ENCODE peak calls at places on chromosome 13, in ten cellular contexts. H is testis, O is transverse colon, J is GM23338, S is PC-3, V is ovary, B is thyroid gland, Q is IMR-90, D is left ventricle myocardium inferior, R is upper lobe of right lung. C is an unnamed sample.
A peak's percentile ranks its signal among the peaks of the same experiment; 100 is the strongest.

GRCh38 chr13:35518337-35518736 is 41.8 kb upstream of the MAB21L1 start:
- DNase-seq in H (no peak), O (no peak), J (no peak), S (no peak), V (no peak), B (no peak), Q (no peak), D (no peak), R (no peak), C (no peak)

GRCh38 chr13:114151565-114152284 is 19.3 kb upstream of the RASA3 start:
- DNase-seq in H (no peak), O (peak; percentile 92), J (no peak), S (peak; percentile 84), V (no peak), B (no peak), Q (no peak), D (no peak), R (peak; percentile 87), C (peak; percentile 80)

GRCh38 chr13:48006396-48006795 is 5.3 kb upstream of the SUCLA2 start:
- DNase-seq in H (no peak), O (no peak), J (no peak), S (peak; percentile 64), V (no peak), B (no peak), Q (no peak), D (no peak), R (no peak), C (no peak)

GRCh38 chr13:97223711-97224461 is 1.8 kb downstream of the MBNL2 start:
- DNase-seq in H (peak; percentile 86), O (peak; percentile 55), J (peak; percentile 67), S (peak; percentile 72), V (peak; percentile 74), B (peak; percentile 57), Q (peak; percentile 96), D (peak; percentile 29), R (no peak), C (no peak)

GRCh38 chr13:91693466-91693865 is 295.0 kb downstream of the GPC5 start:
- DNase-seq in H (no peak), O (no peak), J (no peak), S (no peak), V (no peak), B (no peak), Q (no peak), D (no peak), R (no peak), C (no peak)

GRCh38 chr13:92461402-92461801 is 765.2 kb upstream of the GPC6 start:
- DNase-seq in H (no peak), O (no peak), J (no peak), S (no peak), V (no peak), B (no peak), Q (no peak), D (no peak), R (no peak), C (no peak)

GRCh38 chr13:81017525-81018152 is 676.7 kb upstream of the SPRY2 start:
- DNase-seq in H (no peak), O (no peak), J (peak; percentile 81), S (peak; percentile 61), V (no peak), B (no peak), Q (peak; percentile 25), D (no peak), R (no peak), C (no peak)

GRCh38 chr13:79988573-79988972 is 352.4 kb downstream of the SPRY2 start:
- DNase-seq in H (no peak), O (peak; percentile 51), J (no peak), S (peak; percentile 69), V (no peak), B (no peak), Q (peak; percentile 83), D (no peak), R (no peak), C (no peak)

GRCh38 chr13:45367358-45367757 is 26.4 kb upstream of the TPT1 start:
- DNase-seq in H (no peak), O (peak; percentile 81), J (peak; percentile 72), S (peak; percentile 93), V (peak; percentile 46), B (peak; percentile 54), Q (peak; percentile 94), D (peak; percentile 28), R (peak; percentile 69), C (peak; percentile 70)

GRCh38 chr13:20505405-20506366 is 20.0 kb downstream of the CRYL1 start:
- DNase-seq in H (no peak), O (no peak), J (no peak), S (peak; percentile 75), V (no peak), B (no peak), Q (no peak), D (no peak), R (no peak), C (no peak)

GRCh38 chr13:76730220-76730619 is 156.0 kb downstream of the KCTD12 start:
- DNase-seq in H (no peak), O (no peak), J (no peak), S (no peak), V (no peak), B (no peak), Q (no peak), D (no peak), R (no peak), C (no peak)

GRCh38 chr13:46773556-46773955 is 23.4 kb downstream of the ESD start:
- DNase-seq in H (no peak), O (no peak), J (no peak), S (no peak), V (no peak), B (no peak), Q (no peak), D (no peak), R (no peak), C (no peak)

GRCh38 chr13:79423801-79424642 is 18.0 kb upstream of the RBM26 start:
- DNase-seq in H (no peak), O (no peak), J (peak; percentile 75), S (peak; percentile 58), V (no peak), B (no peak), Q (peak; percentile 63), D (no peak), R (no peak), C (no peak)

GRCh38 chr13:113970810-113971470 is 2.9 kb downstream of the C13orf46 start:
- DNase-seq in H (no peak), O (peak; percentile 75), J (no peak), S (peak; percentile 90), V (no peak), B (peak; percentile 94), Q (peak; percentile 23), D (peak; percentile 68), R (peak; percentile 87), C (peak; percentile 79)

GRCh38 chr13:34156841-34157365 is 339.0 kb downstream of the RFC3 start:
- DNase-seq in H (peak; percentile 22), O (peak; percentile 80), J (no peak), S (peak; percentile 96), V (peak; percentile 52), B (peak; percentile 87), Q (peak; percentile 95), D (peak; percentile 22), R (peak; percentile 80), C (peak; percentile 81)

GRCh38 chr13:77331421-77331820 is 4.5 kb upstream of the MYCBP2 start:
- DNase-seq in H (no peak), O (no peak), J (no peak), S (no peak), V (no peak), B (no peak), Q (no peak), D (no peak), R (no peak), C (no peak)

GRCh38 chr13:21683034-21683733 is 12.3 kb downstream of the FGF9 start:
- DNase-seq in H (no peak), O (no peak), J (no peak), S (peak; percentile 74), V (no peak), B (no peak), Q (peak; percentile 88), D (no peak), R (no peak), C (no peak)

GRCh38 chr13:106696719-106697118 is 128.8 kb upstream of the ARGLU1 start:
- DNase-seq in H (no peak), O (no peak), J (no peak), S (no peak), V (no peak), B (no peak), Q (no peak), D (no peak), R (no peak), C (no peak)

GRCh38 chr13:103188688-103189326 is 122.6 kb upstream of the SLC10A2 start:
- DNase-seq in H (no peak), O (no peak), J (peak; percentile 57), S (peak; percentile 48), V (no peak), B (no peak), Q (no peak), D (no peak), R (no peak), C (no peak)
- TF ChIP-seq CTCF in H (no peak), O (peak; percentile 30), J (peak; percentile 81), S (peak; percentile 72), V (no peak), B (peak; percentile 31), Q (peak; percentile 19), D (peak; percentile 71), R (peak; percentile 25), C (no peak)

GRCh38 chr13:110403721-110404120 is 96.6 kb downstream of the COL4A2 start:
- DNase-seq in H (no peak), O (no peak), J (no peak), S (no peak), V (no peak), B (no peak), Q (peak; percentile 67), D (no peak), R (no peak), C (no peak)
- H3K4me1 ChIP-seq in H (peaks cover 9% of the 10 kb centered on the region), O (peaks cover 45% of the 10 kb centered on the region), J (peaks cover 6% of the 10 kb centered on the region), S (peaks cover 6% of the 10 kb centered on the region), V (peaks cover 7% of the 10 kb centered on the region), B (peaks cover 34% of the 10 kb centered on the region), Q (peaks cover 46% of the 10 kb centered on the region), D (peaks cover 82% of the 10 kb centered on the region), R (peaks cover 26% of the 10 kb centered on the region), C (peaks cover 31% of the 10 kb centered on the region)

DNA sequence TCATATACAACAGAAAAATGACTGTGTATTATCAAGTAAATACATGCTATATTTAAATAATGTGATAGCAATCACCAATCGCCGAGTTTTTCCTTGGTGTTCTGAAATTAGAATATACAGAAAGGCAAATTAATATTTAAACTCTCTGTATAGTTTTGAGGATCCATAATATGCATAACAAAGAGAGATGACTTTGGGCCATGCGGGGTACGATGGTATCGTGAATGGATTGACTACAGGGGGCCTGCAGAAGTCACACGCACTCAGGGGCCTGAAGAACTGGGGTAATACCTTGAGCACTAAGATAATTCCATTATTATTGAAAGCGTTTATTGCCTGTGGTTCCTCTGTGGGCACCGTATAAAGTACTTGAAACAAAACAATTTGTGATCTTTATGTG is 314.0 kb downstream of the TEX29 start:
- DNase-seq in H (no peak), O (no peak), J (peak; percentile 11), S (no peak), V (no peak), B (no peak), Q (no peak), D (no peak), R (no peak), C (no peak)
- H3K27ac ChIP-seq in H (no peak overlapping the region), O (no peak overlapping the region), J (no peak overlapping the region), S (no peak overlapping the region), V (no peak overlapping the region), B (no peak overlapping the region), Q (no peak overlapping the region), D (no peak overlapping the region), R (no peak overlapping the region), C (no peak overlapping the region)

DNA sequence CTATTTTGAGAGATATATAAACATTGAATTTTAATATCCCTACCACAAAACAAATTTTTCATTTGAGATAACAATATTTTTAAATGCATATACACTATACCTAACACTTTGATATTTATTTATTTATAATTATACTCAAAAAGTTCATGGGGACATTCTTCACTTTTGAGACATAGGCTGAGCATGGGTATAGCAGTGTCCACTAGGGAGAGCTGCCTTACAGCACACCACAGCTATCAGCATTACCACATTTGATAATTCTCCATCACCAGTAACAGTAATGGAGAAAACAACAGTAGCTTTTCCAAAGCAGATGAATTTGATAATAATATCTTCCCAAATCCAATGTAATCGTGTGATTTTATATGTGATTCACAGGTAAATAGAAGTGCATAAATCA is 626.1 kb downstream of the DACH1 start:
- DNase-seq in H (no peak), O (no peak), J (peak; percentile 12), S (peak; percentile 35), V (no peak), B (no peak), Q (no peak), D (no peak), R (no peak), C (no peak)
- TF ChIP-seq CTCF in H (no peak), O (peak; percentile 13), J (peak; percentile 48), S (peak; percentile 63), V (no peak), B (no peak), Q (peak; percentile 19), D (peak; percentile 61), R (peak; percentile 49), C (peak; percentile 46)